ENCODE peak calls at places on chromosomes 6 and 20, in five cellular contexts. W is A549, D is GM12878, L is HepG2, B is H1. R is an unnamed sample.

GRCh38 chr6:1848752-1849151 is 239.0 kb downstream of the FOXC1 start:
- DNase-seq in B (no peak), D (no peak), L (no peak), W (no peak), R (no peak)

GRCh38 chr6:80886475-80886874 is 780.0 kb downstream of the BCKDHB start:
- DNase-seq in B (no peak), W (no peak), D (no peak), L (no peak), R (no peak)

GRCh38 chr20:4552075-4552474 is 169.6 kb upstream of the PRND start:
- DNase-seq in L (no peak), W (no peak), B (no peak), D (no peak), R (no peak)

GRCh38 chr20:33838035-33838864 is 27.1 kb downstream of the CHMP4B start:
- DNase-seq in B (no peak), W (no peak), L (no peak), D (no peak), R (no peak)

GRCh38 chr6:11389977-11390376 is 147.6 kb upstream of the TMEM170B start:
- DNase-seq in W (no peak), L (no peak), D (no peak), B (no peak), R (no peak)

GRCh38 chr6:35209622-35210289 is 4.0 kb upstream of the SCUBE3 start:
- DNase-seq in W (no peak), D (no peak), B (no peak), L (peak), R (no peak)

GRCh38 chr6:106894978-106895702 is 79.4 kb downstream of the CD24 start:
- DNase-seq in D (no peak), W (peak), B (no peak), L (peak), R (no peak)

GRCh38 chr20:1757072-1757471 is 99.5 kb upstream of the SIRPG start:
- DNase-seq in B (no peak), D (no peak), W (no peak), L (no peak), R (no peak)

GRCh38 chr6:118705799-118706481 is 54.5 kb upstream of the CEP85L start:
- DNase-seq in L (no peak), D (peak), W (no peak), B (no peak), R (no peak)

GRCh38 chr20:50980851-50981713 is 22.5 kb downstream of the MOCS3 start:
- DNase-seq in L (peak), W (peak), D (peak), B (peak), R (peak)

GRCh38 chr20:61682114-61682997 is 383.3 kb downstream of the TAF4 start:
- DNase-seq in D (no peak), L (no peak), B (no peak), W (no peak), R (no peak)

GRCh38 chr6:160378218-160378617 is 30.0 kb downstream of the SLC22A3 start:
- DNase-seq in B (no peak), D (no peak), L (no peak), W (no peak), R (no peak)

GRCh38 chr20:46573234-46573633 is 22.8 kb upstream of the OCSTAMP start:
- DNase-seq in W (no peak), L (no peak), D (no peak), B (no peak), R (no peak)

GRCh38 chr6:149834513-149835481 is 29.4 kb downstream of the LRP11 start:
- DNase-seq in L (peak), B (peak), D (no peak), W (peak), R (peak)

GRCh38 chr6:33298773-33299236 is at the start of gene RGL2:
- DNase-seq in L (no peak), D (no peak), B (no peak), W (peak), R (no peak)

GRCh38 chr6:30814137-30815084 is 69.9 kb upstream of the DDR1 start:
- DNase-seq in D (no peak), W (peak), B (no peak), L (no peak), R (peak)

GRCh38 chr6:151475653-151476523 is 17.9 kb upstream of the CCDC170 start:
- DNase-seq in L (peak), B (peak), W (peak), D (no peak), R (peak)

GRCh38 chr6:99905209-99906106 is 88.6 kb downstream of the MCHR2 start:
- DNase-seq in W (peak), L (peak), B (no peak), D (no peak), R (peak)

GRCh38 chr20:58882704-58883089 is 30.2 kb downstream of the GNAS start:
- DNase-seq in B (no peak), L (no peak), D (no peak), W (no peak), R (no peak)

GRCh38 chr6:132132911-132133639 is 181.9 kb upstream of the CCN2 start:
- DNase-seq in D (no peak), L (no peak), W (no peak), B (no peak), R (no peak)

GRCh38 chr6:47098570-47098993 is 56.5 kb upstream of the ADGRF1 start:
- DNase-seq in B (no peak), W (no peak), D (no peak), L (no peak), R (no peak)

GRCh38 chr6:154230390-154230789 is 126.2 kb downstream of the IPCEF1 start:
- DNase-seq in L (no peak), W (no peak), B (no peak), D (no peak), R (no peak)

GRCh38 chr20:3045816-3046676 is at the start of gene MRPS26:
- DNase-seq in L (peak), B (peak), D (no peak), W (peak), R (peak)

GRCh38 chr6:154447929-154448328 is 62.6 kb downstream of the CNKSR3 start:
- DNase-seq in L (no peak), B (no peak), D (no peak), W (no peak), R (no peak)

GRCh38 chr6:117270121-117270959 is 5.0 kb downstream of the VGLL2 start:
- DNase-seq in L (no peak), W (no peak), D (no peak), B (peak), R (no peak)
- TF ChIP-seq RAD21 in L (no peak), W (no peak), D (no peak), B (no peak), R (no peak)

GRCh38 chr20:63519765-63520593 is 586 bp upstream of the PPDPF start:
- DNase-seq in B (peak), D (no peak), W (peak), L (no peak), R (no peak)
- TF ChIP-seq RAD21 in B (no peak), D (no peak), W (peak), L (no peak), R (peak)

GRCh38 chr20:21534453-21534852 is 20.6 kb upstream of the NKX2-2 start:
- DNase-seq in L (no peak), B (no peak), W (no peak), D (no peak), R (no peak)
- TF ChIP-seq RAD21 in L (no peak), B (no peak), W (no peak), D (no peak), R (no peak)

GRCh38 chr6:110979565-110980096 is 2.2 kb upstream of the RPF2 start:
- DNase-seq in L (no peak), D (no peak), W (no peak), B (no peak), R (no peak)

GRCh38 chr6:110976575-110976974 is 5.3 kb upstream of the RPF2 start:
- DNase-seq in B (no peak), L (no peak), D (no peak), W (no peak), R (no peak)

GRCh38 chr6:110980227-110980626 is 1.6 kb upstream of the RPF2 start:
- DNase-seq in B (no peak), D (no peak), W (no peak), L (no peak), R (no peak)

DNA sequence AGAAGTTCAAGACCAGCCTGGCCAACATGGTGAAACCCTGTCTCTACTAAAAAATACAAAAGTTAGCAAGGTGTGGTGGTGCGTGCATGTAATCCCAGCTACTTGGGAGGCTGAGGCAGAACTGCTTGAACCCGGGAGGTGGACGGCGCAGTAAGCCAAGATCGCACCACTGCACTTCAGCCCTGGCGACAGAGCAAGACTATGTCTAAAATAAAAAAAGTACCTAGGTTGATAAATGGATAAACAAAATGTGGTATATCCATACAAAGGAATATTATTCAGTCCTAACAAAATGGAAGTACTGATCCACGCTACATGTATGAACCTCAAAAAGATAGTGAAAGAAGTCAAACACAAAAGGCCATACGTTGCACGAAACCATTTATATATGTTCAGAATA is 1.2 kb upstream of the RPF2 start:
- DNase-seq in B (no peak), W (no peak), D (no peak), L (no peak), R (no peak)
- TF ChIP-seq RAD21 in B (no peak), W (no peak), D (no peak), L (no peak), R (no peak)

GRCh38 chr20:18805881-18806280 is 7.7 kb upstream of the SCP2D1 start:
- DNase-seq in D (no peak), B (no peak), L (no peak), W (no peak), R (no peak)

GRCh38 chr20:18802012-18802634 is 11.5 kb upstream of the SCP2D1 start:
- DNase-seq in W (no peak), L (no peak), D (no peak), B (no peak), R (no peak)

GRCh38 chr20:18796282-18796833 is 17.2 kb upstream of the SCP2D1 start:
- DNase-seq in B (no peak), L (no peak), W (no peak), D (no peak), R (no peak)

GRCh38 chr20:18801516-18801915 is 12.1 kb upstream of the SCP2D1 start:
- DNase-seq in D (no peak), B (no peak), W (no peak), L (no peak), R (no peak)
- TF ChIP-seq RAD21 in D (no peak), B (no peak), W (no peak), L (no peak), R (no peak)

DNA sequence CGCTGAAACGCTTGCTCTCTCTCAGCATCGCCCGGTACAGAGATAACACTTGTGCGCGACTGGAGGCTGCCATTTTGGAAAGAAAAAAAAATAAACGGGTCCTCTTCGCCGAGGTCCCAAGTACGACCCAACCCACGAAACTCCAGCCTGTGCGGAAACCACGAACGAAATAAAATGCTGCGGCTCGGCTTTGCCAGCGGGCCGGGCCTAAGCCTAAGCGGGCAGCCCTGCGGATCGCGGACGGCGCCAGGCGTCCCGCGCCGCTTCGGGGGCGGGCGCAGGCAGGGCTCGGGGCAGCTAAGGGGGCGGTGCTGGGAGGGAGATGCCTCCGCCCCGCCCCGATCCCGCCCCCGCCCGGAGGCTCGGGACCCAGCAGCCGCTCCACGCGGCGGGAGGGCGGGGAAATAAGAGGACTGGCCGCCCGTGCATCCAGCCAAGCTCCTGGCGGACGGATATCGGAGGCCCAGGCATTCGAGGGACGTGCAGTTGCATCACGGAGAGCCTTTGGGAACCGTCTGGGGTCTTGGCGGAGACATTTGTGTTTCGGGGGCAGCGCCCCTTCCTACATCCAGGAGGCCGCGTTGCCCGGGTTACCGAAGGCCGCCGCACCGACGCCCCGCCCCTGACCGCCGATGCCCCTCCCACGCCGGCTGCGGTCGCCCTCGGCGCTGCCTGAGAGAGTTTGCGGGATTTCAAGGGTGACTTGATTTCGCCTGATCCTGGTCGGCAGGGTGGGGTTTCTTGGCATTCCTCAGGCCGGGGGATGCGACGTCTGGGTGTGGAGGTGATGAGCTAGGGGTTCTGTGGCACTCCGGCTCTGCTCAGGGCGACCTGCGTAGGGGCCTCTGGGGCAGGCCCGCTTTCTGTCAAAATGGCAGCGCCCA is at the start of the genes FARS2 and LYRM4:
- DNase-seq in L (peak), W (peak), B (peak), D (no peak), R (peak)
- TF ChIP-seq RAD21 in L (peak), W (no peak), B (no peak), D (no peak), R (no peak)

GRCh38 chr20:24664266-24664986 is 195.0 kb downstream of the SYNDIG1 start:
- DNase-seq in L (no peak), D (no peak), W (no peak), B (no peak), R (no peak)

GRCh38 chr20:24662756-24663399 is 193.4 kb downstream of the SYNDIG1 start:
- DNase-seq in L (no peak), D (no peak), W (no peak), B (no peak), R (no peak)

GRCh38 chr20:24663496-24663895 is 194.1 kb downstream of the SYNDIG1 start:
- DNase-seq in D (no peak), B (no peak), L (no peak), W (no peak), R (no peak)

GRCh38 chr20:24665741-24666191 is 196.3 kb downstream of the SYNDIG1 start:
- DNase-seq in W (no peak), B (no peak), L (no peak), D (no peak), R (no peak)

GRCh38 chr20:24665196-24665595 is 195.8 kb downstream of the SYNDIG1 start:
- DNase-seq in D (no peak), L (no peak), B (no peak), W (no peak), R (no peak)
- TF ChIP-seq RAD21 in D (no peak), L (no peak), B (no peak), W (no peak), R (no peak)

GRCh38 chr6:109790131-109790530 is 99.0 kb downstream of the FIG4 start:
- DNase-seq in B (no peak), D (no peak), W (no peak), L (peak), R (no peak)
- TF ChIP-seq RAD21 in B (no peak), D (no peak), W (no peak), L (no peak), R (no peak)